ENCODE peak calls at places on chromosomes 13 and 19, in four cellular contexts. One of them, this sample, is unnamed.

GRCh38 chr19:17846146-17846545 is 1.6 kb downstream of the JAK3 start:
- DNase-seq in body of pancreas: no peak
- DNase-seq in thyroid gland: no peak
- DNase-seq in bronchial epithelial cell: no peak
- DNase-seq in this sample: no peak

GRCh38 chr13:90675129-90675528 is 672.4 kb upstream of the MIR17HG start:
- DNase-seq in thyroid gland: no peak
- DNase-seq in body of pancreas: no peak
- DNase-seq in bronchial epithelial cell: no peak
- DNase-seq in this sample: no peak

GRCh38 chr13:20099319-20099718 is 61.5 kb downstream of the GJA3 start:
- DNase-seq in thyroid gland: no peak
- DNase-seq in body of pancreas: no peak
- DNase-seq in bronchial epithelial cell: no peak
- DNase-seq in this sample: no peak

GRCh38 chr13:59531571-59532091 is 632.1 kb downstream of the DIAPH3 start:
- DNase-seq in bronchial epithelial cell: peak
- DNase-seq in body of pancreas: peak
- DNase-seq in thyroid gland: peak
- DNase-seq in this sample: peak

GRCh38 chr13:80030491-80030890 is 310.4 kb downstream of the SPRY2 start:
- DNase-seq in bronchial epithelial cell: peak
- DNase-seq in body of pancreas: peak
- DNase-seq in thyroid gland: peak
- DNase-seq in this sample: no peak

GRCh38 chr19:28401739-28402138 is 811.2 kb downstream of the UQCRFS1 start:
- DNase-seq in body of pancreas: no peak
- DNase-seq in thyroid gland: no peak
- DNase-seq in bronchial epithelial cell: no peak
- DNase-seq in this sample: no peak

GRCh38 chr19:15563325-15563794 is 51.7 kb upstream of the CYP4F8 start:
- DNase-seq in thyroid gland: peak
- DNase-seq in bronchial epithelial cell: no peak
- DNase-seq in body of pancreas: peak
- DNase-seq in this sample: no peak

GRCh38 chr13:54383604-54384003 is 1355.0 kb downstream of the OLFM4 start:
- DNase-seq in body of pancreas: no peak
- DNase-seq in thyroid gland: no peak
- DNase-seq in bronchial epithelial cell: no peak
- DNase-seq in this sample: no peak

GRCh38 chr19:14544977-14545715 is 15.8 kb downstream of the TECR start:
- DNase-seq in thyroid gland: peak
- DNase-seq in body of pancreas: peak
- DNase-seq in bronchial epithelial cell: no peak
- DNase-seq in this sample: no peak

GRCh38 chr19:34305221-34306058 is 51.1 kb downstream of the GARRE1 start:
- DNase-seq in bronchial epithelial cell: no peak
- DNase-seq in thyroid gland: no peak
- DNase-seq in body of pancreas: no peak
- DNase-seq in this sample: no peak

GRCh38 chr19:2552859-2553258 is 76.9 kb downstream of the GADD45B start:
- DNase-seq in thyroid gland: no peak
- DNase-seq in body of pancreas: no peak
- DNase-seq in bronchial epithelial cell: no peak
- DNase-seq in this sample: no peak

DNA sequence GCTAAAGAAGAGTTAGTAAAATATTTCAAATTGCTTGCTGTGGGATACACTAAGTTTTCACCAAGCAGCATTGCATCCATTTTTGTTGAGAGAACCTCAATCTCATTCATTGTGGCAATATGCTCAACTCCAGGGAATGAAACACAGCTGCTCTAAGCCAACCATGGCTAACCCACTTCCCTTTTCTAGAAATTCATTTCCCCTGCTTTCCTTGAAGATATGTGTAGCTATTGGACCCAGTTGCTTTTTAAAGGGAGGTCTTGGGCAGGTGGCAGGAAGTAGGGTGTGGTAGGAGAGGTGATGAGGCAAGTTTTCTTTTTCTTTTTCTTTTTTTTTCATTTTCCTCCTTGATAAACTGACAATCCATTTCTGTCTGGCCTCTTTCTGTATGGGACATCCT is 452.2 kb downstream of the FGF14 start:
- DNase-seq in bronchial epithelial cell: no peak
- DNase-seq in body of pancreas: no peak
- DNase-seq in thyroid gland: no peak
- DNase-seq in this sample: no peak
- TF ChIP-seq CTCF in bronchial epithelial cell: no peak
- TF ChIP-seq CTCF in body of pancreas: no peak
- TF ChIP-seq CTCF in thyroid gland: no peak
- TF ChIP-seq CTCF in this sample: no peak

GRCh38 chr13:112392719-112393118 is 16.6 kb downstream of the SPACA7 start:
- DNase-seq in bronchial epithelial cell: no peak
- DNase-seq in body of pancreas: no peak
- DNase-seq in thyroid gland: no peak
- DNase-seq in this sample: no peak
- TF ChIP-seq CTCF in bronchial epithelial cell: no peak
- TF ChIP-seq CTCF in body of pancreas: no peak
- TF ChIP-seq CTCF in thyroid gland: no peak
- TF ChIP-seq CTCF in this sample: no peak

DNA sequence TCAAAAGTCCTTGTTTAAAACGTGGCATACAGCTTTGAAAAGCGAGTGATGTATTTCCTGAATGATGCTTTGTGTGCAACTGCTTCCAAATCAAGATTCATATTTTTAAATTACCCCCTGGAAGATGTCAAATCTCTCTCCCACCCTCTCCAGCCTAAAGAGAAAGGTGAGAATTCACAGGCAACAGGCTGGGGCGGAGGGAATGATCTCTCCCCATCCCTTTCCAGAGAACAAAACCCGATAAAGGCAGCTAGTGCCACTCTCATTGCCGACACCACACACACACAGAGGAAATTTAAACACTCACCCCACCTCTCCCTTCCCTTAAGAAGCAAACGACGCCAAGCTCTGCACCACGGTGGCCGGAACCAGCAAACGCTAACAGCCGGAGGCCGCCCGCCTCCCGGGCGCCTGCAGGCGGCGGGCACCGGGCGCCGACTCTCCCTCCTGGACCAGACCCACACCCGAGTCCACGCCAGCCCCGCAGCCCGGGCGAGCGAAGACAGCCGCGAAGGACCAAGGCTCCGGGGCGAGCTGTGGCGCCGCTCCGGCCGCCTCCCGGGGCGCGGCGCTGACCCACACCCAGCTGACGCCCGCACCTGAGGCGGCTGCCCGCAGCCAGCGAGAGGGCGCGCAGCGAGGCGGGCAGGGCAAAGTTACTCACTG is 485 bp downstream of the LNX2 start:
- DNase-seq in thyroid gland: peak
- DNase-seq in body of pancreas: no peak
- DNase-seq in bronchial epithelial cell: peak
- DNase-seq in this sample: no peak
- TF ChIP-seq CTCF in thyroid gland: peak
- TF ChIP-seq CTCF in body of pancreas: peak
- TF ChIP-seq CTCF in bronchial epithelial cell: peak
- TF ChIP-seq CTCF in this sample: peak

GRCh38 chr19:8251025-8251472 is 41.9 kb downstream of the CERS4 start:
- DNase-seq in thyroid gland: peak
- DNase-seq in body of pancreas: peak
- DNase-seq in bronchial epithelial cell: no peak
- DNase-seq in this sample: no peak
- TF ChIP-seq CTCF in thyroid gland: peak
- TF ChIP-seq CTCF in body of pancreas: no peak
- TF ChIP-seq CTCF in bronchial epithelial cell: no peak
- TF ChIP-seq CTCF in this sample: no peak

GRCh38 chr19:18919086-18919894 is at the start of the genes COPE and DDX49:
- DNase-seq in bronchial epithelial cell: peak
- DNase-seq in body of pancreas: peak
- DNase-seq in thyroid gland: peak
- DNase-seq in this sample: peak
- TF ChIP-seq CTCF in bronchial epithelial cell: no peak
- TF ChIP-seq CTCF in body of pancreas: no peak
- TF ChIP-seq CTCF in thyroid gland: no peak
- TF ChIP-seq CTCF in this sample: no peak

GRCh38 chr19:33214621-33215020 is 11.0 kb downstream of the SLC7A10 start:
- DNase-seq in bronchial epithelial cell: peak
- DNase-seq in thyroid gland: no peak
- DNase-seq in body of pancreas: no peak
- DNase-seq in this sample: no peak
- TF ChIP-seq CTCF in bronchial epithelial cell: peak
- TF ChIP-seq CTCF in thyroid gland: no peak
- TF ChIP-seq CTCF in body of pancreas: no peak
- TF ChIP-seq CTCF in this sample: peak